ENCODE peak calls at places on chromosomes 11 and 22, in ten cellular contexts. S, M, C, E, I, Q, X, Z, U and J are unnamed samples.

GRCh38 chr22:20957118-20957690 is 9.9 kb upstream of the AIFM3 start:
- DNase-seq in X (no peak), M (no peak), E (no peak), I (no peak), U (no peak), S (peak; percentile 62), Q (no peak), C (no peak), Z (no peak), J (peak; percentile 76)

GRCh38 chr11:67581469-67581868 is 2.1 kb upstream of the GSTP1 start:
- DNase-seq in X (no peak), Z (no peak), Q (no peak), I (no peak), S (no peak), M (no peak), E (no peak), U (no peak), C (no peak), J (no peak)

GRCh38 chr11:86440305-86440716 is 65.6 kb downstream of the CCDC81 start:
- DNase-seq in Z (no peak), E (no peak), X (no peak), C (no peak), Q (no peak), U (no peak), S (peak; percentile 83), M (no peak), I (peak; percentile 73), J (no peak)

GRCh38 chr11:6320411-6321207 is at the start of gene CAVIN3:
- DNase-seq in I (peak; percentile 94), U (peak; percentile 67), C (no peak), X (no peak), E (no peak), Z (no peak), Q (no peak), S (peak; percentile 89), M (peak; percentile 82), J (peak; percentile 86)

GRCh38 chr11:123060265-123061000 is 1.5 kb downstream of the HSPA8 start:
- DNase-seq in S (no peak), C (no peak), U (peak; percentile 40), I (no peak), M (peak; percentile 44), E (no peak), X (peak; percentile 14), Z (no peak), Q (no peak), J (no peak)

GRCh38 chr22:43381693-43382092 is 30.1 kb upstream of the MPPED1 start:
- DNase-seq in U (no peak), M (no peak), Q (no peak), E (no peak), S (no peak), Z (no peak), X (no peak), I (peak; percentile 3), C (no peak), J (no peak)

GRCh38 chr11:57539342-57539741 is 1.9 kb downstream of the SMTNL1 start:
- DNase-seq in E (no peak), C (no peak), S (no peak), X (no peak), Z (no peak), M (no peak), Q (no peak), I (no peak), U (no peak), J (no peak)

GRCh38 chr11:2379471-2380174 is 2.5 kb downstream of the CD81 start:
- DNase-seq in U (no peak), Z (no peak), X (no peak), M (no peak), C (no peak), E (no peak), I (no peak), S (peak; percentile 61), Q (no peak), J (no peak)

GRCh38 chr11:28017816-28018215 is 90.1 kb downstream of the KIF18A start:
- DNase-seq in I (no peak), U (no peak), Q (no peak), E (no peak), S (peak; percentile 10), X (no peak), Z (peak; percentile 3), M (no peak), C (no peak), J (no peak)

GRCh38 chr22:30301995-30302809 is 12.9 kb upstream of the CASTOR1 start:
- DNase-seq in X (no peak), U (no peak), M (no peak), S (peak; percentile 73), C (peak; percentile 12), Q (no peak), Z (no peak), E (no peak), I (peak; percentile 81), J (peak; percentile 71)

GRCh38 chr11:72643547-72643946 is 30.7 kb downstream of the PDE2A start:
- DNase-seq in E (no peak), U (peak; percentile 55), C (peak; percentile 37), Q (peak; percentile 98), M (no peak), Z (no peak), I (no peak), S (peak; percentile 46), X (no peak), J (no peak)

GRCh38 chr11:34308049-34308692 is 49.6 kb downstream of the ABTB2 start:
- DNase-seq in U (no peak), M (no peak), S (no peak), X (no peak), Z (no peak), C (no peak), I (no peak), Q (no peak), E (no peak), J (no peak)

GRCh38 chr11:68384530-68385081 is 72.2 kb downstream of the LRP5 start:
- DNase-seq in S (no peak), I (no peak), U (no peak), M (no peak), Q (no peak), C (no peak), Z (no peak), E (no peak), X (no peak), J (no peak)

GRCh38 chr11:67665537-67666302 is 8.7 kb downstream of the ALDH3B2 start:
- DNase-seq in Z (no peak), Q (no peak), M (no peak), C (no peak), E (no peak), I (no peak), U (no peak), X (no peak), S (peak; percentile 8), J (peak; percentile 74)

GRCh38 chr11:74004694-74005615 is 3.9 kb downstream of the UCP3 start:
- DNase-seq in S (no peak), E (peak; percentile 73), X (peak; percentile 93), Z (no peak), Q (no peak), I (peak; percentile 52), M (peak; percentile 78), C (no peak), U (no peak), J (no peak)

GRCh38 chr11:85934599-85935169 is 79.5 kb downstream of the CCDC83 start:
- DNase-seq in Z (no peak), U (no peak), M (no peak), C (no peak), E (no peak), I (no peak), S (no peak), Q (no peak), X (no peak), J (no peak)

GRCh38 chr22:24024354-24024753 is 13.2 kb downstream of the CABIN1 start:
- DNase-seq in E (no peak), S (no peak), C (no peak), Q (no peak), M (no peak), U (no peak), X (no peak), I (no peak), Z (no peak), J (no peak)

GRCh38 chr22:45296628-45297297 is 12.0 kb downstream of the UPK3A start:
- DNase-seq in X (peak; percentile 66), S (no peak), E (peak; percentile 27), Z (no peak), C (no peak), U (no peak), I (no peak), M (no peak), Q (no peak), J (no peak)

GRCh38 chr22:24803064-24803542 is 2.9 kb upstream of the SGSM1 start:
- DNase-seq in U (peak; percentile 51), M (peak; percentile 64), X (peak; percentile 26), C (peak; percentile 65), S (peak; percentile 78), E (peak; percentile 31), Q (peak; percentile 46), I (no peak), Z (no peak), J (peak; percentile 71)

GRCh38 chr11:112024178-112024777 is 930 bp upstream of the DLAT start:
- DNase-seq in S (no peak), M (no peak), E (no peak), Z (no peak), U (peak; percentile 54), C (no peak), Q (no peak), I (no peak), X (peak; percentile 27), J (no peak)